ENCODE peak calls at places on chromosomes 16 and 17, in ten cellular contexts. F is progenitor cell of endocrine pancreas; C is bronchial epithelial cell; K is HTR-8/SVneo; P is NCI-H460; U is T-cell; M is T-helper 1 cell; W is heart right ventricle; H is AG08395; X is stimulated activated CD8-positive, alpha-beta memory T cell treated with anti-CD3 and anti-CD28 coated beads, Interleukin-15, amount 100 ng/mL, for 1 hour. Y is an unnamed sample.

GRCh38 chr16:58366247-58367031 is 25.8 kb upstream of the GINS3 start:
- DNase-seq in P (peak), M (no peak), U (no peak), F (no peak), K (peak), C (peak), X (no peak), H (no peak), W (no peak), Y (no peak)

GRCh38 chr16:68362952-68363846 is 52.4 kb downstream of the PRMT7 start:
- DNase-seq in H (no peak), P (no peak), M (no peak), F (no peak), W (no peak), K (no peak), U (no peak), C (no peak), X (no peak), Y (no peak)

GRCh38 chr17:64343833-64344637 is 46.6 kb downstream of the PECAM1 start:
- DNase-seq in X (no peak), F (no peak), W (peak), M (peak), K (peak), H (peak), U (peak), C (peak), P (no peak), Y (peak)

GRCh38 chr17:8075574-8076342 is 11.8 kb downstream of the ALOX12B start:
- DNase-seq in X (no peak), H (no peak), F (no peak), P (no peak), W (no peak), U (no peak), M (no peak), K (no peak), C (no peak), Y (no peak)

GRCh38 chr17:36469733-36470132 is 16.7 kb upstream of the ZNHIT3 start:
- DNase-seq in F (no peak), M (no peak), P (no peak), H (no peak), X (no peak), K (no peak), U (no peak), C (no peak), W (no peak), Y (no peak)

GRCh38 chr17:17439971-17440843 is 36.6 kb upstream of the MED9 start:
- DNase-seq in M (peak), U (peak), C (peak), F (peak), W (peak), P (peak), X (peak), K (peak), H (no peak), Y (peak)

GRCh38 chr17:64491034-64491860 is 5.6 kb downstream of the POLG2 start:
- DNase-seq in W (no peak), K (no peak), U (peak), H (no peak), P (no peak), F (no peak), M (no peak), C (peak), X (no peak), Y (peak)

GRCh38 chr17:41455236-41455635 is 11.9 kb downstream of the KRT32 start:
- DNase-seq in P (no peak), U (no peak), X (no peak), M (no peak), K (no peak), W (no peak), F (no peak), H (peak), C (peak), Y (no peak)